ENCODE peak calls at places on chromosomes 3 and 15, in ten cellular contexts. One of them, this sample, is unnamed. For H3K36me3 and H3K27me3, the result is how much of the 10 kb centered on the place peaks cover.

GRCh38 chr3:108106031-108106430 is 15.2 kb upstream of the CD47 start:
- DNase-seq in astrocyte: peak
- DNase-seq in left ventricle myocardium inferior: no peak
- DNase-seq in K562: no peak
- DNase-seq in GM12878: no peak
- DNase-seq in heart left ventricle: no peak
- DNase-seq in BE2C: no peak
- DNase-seq in adrenal gland: no peak
- DNase-seq in small intestine: no peak
- DNase-seq in uterus: no peak
- DNase-seq in this sample: peak

GRCh38 chr3:132545471-132545870 is 51.6 kb upstream of the ACKR4 start:
- DNase-seq in astrocyte: no peak
- DNase-seq in left ventricle myocardium inferior: no peak
- DNase-seq in K562: no peak
- DNase-seq in GM12878: no peak
- DNase-seq in heart left ventricle: no peak
- DNase-seq in BE2C: no peak
- DNase-seq in adrenal gland: no peak
- DNase-seq in small intestine: no peak
- DNase-seq in uterus: no peak
- DNase-seq in this sample: no peak

GRCh38 chr15:50380089-50380488 is 25.1 kb upstream of the GABPB1 start:
- DNase-seq in astrocyte: no peak
- DNase-seq in left ventricle myocardium inferior: no peak
- DNase-seq in K562: no peak
- DNase-seq in GM12878: no peak
- DNase-seq in heart left ventricle: no peak
- DNase-seq in BE2C: no peak
- DNase-seq in adrenal gland: no peak
- DNase-seq in small intestine: no peak
- DNase-seq in uterus: no peak
- DNase-seq in this sample: no peak

GRCh38 chr3:186162221-186162620 is 53.3 kb upstream of the ETV5 start:
- DNase-seq in astrocyte: no peak
- DNase-seq in left ventricle myocardium inferior: no peak
- DNase-seq in K562: no peak
- DNase-seq in GM12878: no peak
- DNase-seq in heart left ventricle: no peak
- DNase-seq in BE2C: no peak
- DNase-seq in adrenal gland: peak
- DNase-seq in small intestine: no peak
- DNase-seq in uterus: no peak
- DNase-seq in this sample: no peak

GRCh38 chr3:182789371-182789770 is 3.9 kb upstream of the ATP11B start:
- DNase-seq in astrocyte: no peak
- DNase-seq in left ventricle myocardium inferior: no peak
- DNase-seq in K562: no peak
- DNase-seq in GM12878: no peak
- DNase-seq in heart left ventricle: no peak
- DNase-seq in BE2C: no peak
- DNase-seq in adrenal gland: no peak
- DNase-seq in small intestine: peak
- DNase-seq in uterus: no peak
- DNase-seq in this sample: no peak

GRCh38 chr3:150371741-150372254 is 36.3 kb upstream of the TSC22D2 start:
- DNase-seq in astrocyte: peak
- DNase-seq in left ventricle myocardium inferior: no peak
- DNase-seq in K562: peak
- DNase-seq in GM12878: no peak
- DNase-seq in heart left ventricle: peak
- DNase-seq in BE2C: no peak
- DNase-seq in adrenal gland: peak
- DNase-seq in small intestine: peak
- DNase-seq in uterus: peak
- DNase-seq in this sample: peak

GRCh38 chr15:90036806-90037509 is 35.8 kb downstream of the ZNF710 start:
- DNase-seq in astrocyte: no peak
- DNase-seq in left ventricle myocardium inferior: no peak
- DNase-seq in K562: no peak
- DNase-seq in GM12878: no peak
- DNase-seq in heart left ventricle: no peak
- DNase-seq in BE2C: no peak
- DNase-seq in adrenal gland: no peak
- DNase-seq in small intestine: no peak
- DNase-seq in uterus: peak
- DNase-seq in this sample: no peak

GRCh38 chr3:151445283-151446001 is 15.4 kb downstream of the IGSF10 start:
- DNase-seq in astrocyte: peak
- DNase-seq in left ventricle myocardium inferior: no peak
- DNase-seq in K562: no peak
- DNase-seq in GM12878: no peak
- DNase-seq in heart left ventricle: no peak
- DNase-seq in BE2C: no peak
- DNase-seq in adrenal gland: no peak
- DNase-seq in small intestine: no peak
- DNase-seq in uterus: no peak
- DNase-seq in this sample: peak

DNA sequence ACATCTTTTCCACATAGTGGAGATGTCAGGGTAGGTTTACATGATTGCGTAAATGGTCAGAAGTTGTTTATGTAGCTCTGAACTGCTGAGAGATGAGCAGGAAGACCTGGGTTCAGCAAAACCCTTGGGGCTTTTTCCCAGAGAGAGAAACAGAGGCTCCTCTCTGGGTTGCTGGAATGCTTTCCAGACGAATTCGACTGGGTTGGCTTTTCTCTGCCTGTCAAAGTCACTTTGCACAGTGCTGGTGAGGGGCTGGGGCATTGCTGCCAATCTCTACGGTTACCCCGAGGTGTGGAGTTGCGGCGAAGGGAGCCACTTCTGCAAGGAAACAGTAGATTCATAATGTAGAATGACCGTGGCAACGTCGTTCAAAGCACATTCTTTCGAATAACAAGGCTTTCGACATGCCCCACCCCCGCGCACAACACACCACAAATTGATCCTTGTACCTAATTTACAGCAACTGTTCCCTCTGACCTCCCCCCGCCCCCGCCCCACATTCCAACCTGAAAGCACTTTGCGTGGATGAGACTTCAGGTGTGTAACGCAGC is 950 bp upstream of the CNTN4 start:
- DNase-seq in astrocyte: no peak
- DNase-seq in left ventricle myocardium inferior: no peak
- DNase-seq in K562: no peak
- DNase-seq in GM12878: no peak
- DNase-seq in heart left ventricle: no peak
- DNase-seq in BE2C: no peak
- DNase-seq in adrenal gland: no peak
- DNase-seq in small intestine: no peak
- DNase-seq in uterus: no peak
- DNase-seq in this sample: no peak
- H3K4me3 ChIP-seq in astrocyte: no peak
- H3K4me3 ChIP-seq in left ventricle myocardium inferior: peak
- H3K4me3 ChIP-seq in K562: no peak
- H3K4me3 ChIP-seq in GM12878: no peak
- H3K4me3 ChIP-seq in heart left ventricle: peak
- H3K4me3 ChIP-seq in BE2C: peak
- H3K4me3 ChIP-seq in adrenal gland: no peak
- H3K4me3 ChIP-seq in small intestine: no peak
- H3K4me3 ChIP-seq in uterus: peak
- H3K4me3 ChIP-seq in this sample: no peak

GRCh38 chr3:47421741-47422649 is 41.2 kb downstream of the PTPN23 start:
- DNase-seq in astrocyte: peak
- DNase-seq in left ventricle myocardium inferior: peak
- DNase-seq in K562: no peak
- DNase-seq in GM12878: no peak
- DNase-seq in heart left ventricle: peak
- DNase-seq in BE2C: peak
- DNase-seq in adrenal gland: peak
- DNase-seq in small intestine: peak
- DNase-seq in uterus: no peak
- DNase-seq in this sample: peak

GRCh38 chr3:47420044-47420430 is 39.2 kb downstream of the PTPN23 start:
- DNase-seq in astrocyte: no peak
- DNase-seq in left ventricle myocardium inferior: no peak
- DNase-seq in K562: no peak
- DNase-seq in GM12878: no peak
- DNase-seq in heart left ventricle: no peak
- DNase-seq in BE2C: no peak
- DNase-seq in adrenal gland: no peak
- DNase-seq in small intestine: no peak
- DNase-seq in uterus: no peak
- DNase-seq in this sample: no peak

GRCh38 chr3:47420511-47421484 is 40.0 kb downstream of the PTPN23 start:
- DNase-seq in astrocyte: peak
- DNase-seq in left ventricle myocardium inferior: peak
- DNase-seq in K562: peak
- DNase-seq in GM12878: peak
- DNase-seq in heart left ventricle: peak
- DNase-seq in BE2C: peak
- DNase-seq in adrenal gland: peak
- DNase-seq in small intestine: peak
- DNase-seq in uterus: peak
- DNase-seq in this sample: peak

GRCh38 chr3:47418167-47419082 is 37.6 kb downstream of the PTPN23 start:
- DNase-seq in astrocyte: no peak
- DNase-seq in left ventricle myocardium inferior: no peak
- DNase-seq in K562: no peak
- DNase-seq in GM12878: no peak
- DNase-seq in heart left ventricle: no peak
- DNase-seq in BE2C: no peak
- DNase-seq in adrenal gland: no peak
- DNase-seq in small intestine: no peak
- DNase-seq in uterus: no peak
- DNase-seq in this sample: no peak

DNA sequence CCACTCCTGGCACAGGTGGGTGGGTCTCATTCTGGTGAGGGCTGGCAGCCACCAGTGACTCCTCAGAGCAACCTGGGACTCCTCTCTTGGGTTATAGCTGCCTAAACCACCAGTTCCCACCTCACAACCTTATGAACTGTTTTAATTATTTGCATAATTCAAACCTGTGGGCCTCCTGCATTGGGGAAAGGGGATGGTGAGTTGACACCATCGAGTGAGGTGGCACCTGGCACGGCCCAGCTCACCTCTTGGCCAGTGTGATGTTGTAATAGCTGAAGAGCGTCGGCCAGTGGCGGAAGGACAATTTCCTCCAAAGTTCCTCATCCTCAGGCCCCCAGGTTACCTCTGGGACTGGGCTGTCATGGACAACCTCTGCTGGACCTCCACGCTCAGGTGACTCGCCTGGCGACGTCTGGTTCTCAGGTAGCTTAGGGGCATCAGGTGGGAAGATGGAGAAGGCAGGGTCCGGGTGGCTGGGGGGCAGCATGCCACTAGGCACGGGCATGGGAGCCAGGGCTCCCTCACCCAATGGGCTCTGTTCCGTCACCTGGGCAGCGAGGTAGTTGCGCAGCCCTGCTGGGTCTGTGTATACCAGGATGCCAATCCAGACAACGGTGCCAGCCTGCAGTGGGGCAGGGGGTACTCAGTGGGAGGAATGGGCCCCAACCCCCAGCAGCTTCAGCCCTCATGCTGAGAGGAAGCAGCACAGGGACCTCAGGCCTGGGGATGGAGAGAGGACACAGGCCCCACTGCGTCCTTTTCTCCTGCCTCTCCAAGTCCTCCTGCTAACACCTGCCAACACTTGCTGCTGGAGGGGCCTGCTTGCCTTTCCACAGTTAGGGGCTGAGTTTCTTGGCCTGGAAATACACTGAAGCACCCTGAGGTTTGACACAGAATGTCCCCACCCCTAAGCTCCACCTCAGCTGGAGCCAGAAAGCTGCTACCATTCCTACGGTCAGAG is 38.5 kb downstream of the PTPN23 start:
- DNase-seq in astrocyte: no peak
- DNase-seq in left ventricle myocardium inferior: no peak
- DNase-seq in K562: no peak
- DNase-seq in GM12878: no peak
- DNase-seq in heart left ventricle: no peak
- DNase-seq in BE2C: no peak
- DNase-seq in adrenal gland: no peak
- DNase-seq in small intestine: no peak
- DNase-seq in uterus: no peak
- DNase-seq in this sample: no peak
- H3K36me3 ChIP-seq in astrocyte: under half
- H3K36me3 ChIP-seq in left ventricle myocardium inferior: half or more
- H3K36me3 ChIP-seq in K562: half or more
- H3K36me3 ChIP-seq in GM12878: under half
- H3K36me3 ChIP-seq in heart left ventricle: under half
- H3K36me3 ChIP-seq in BE2C: under half
- H3K36me3 ChIP-seq in adrenal gland: under half
- H3K36me3 ChIP-seq in small intestine: under half
- H3K36me3 ChIP-seq in uterus: under half
- H3K36me3 ChIP-seq in this sample: under half

GRCh38 chr3:15148614-15149013 is 49.7 kb upstream of the RBSN start:
- DNase-seq in astrocyte: no peak
- DNase-seq in left ventricle myocardium inferior: no peak
- DNase-seq in K562: peak
- DNase-seq in GM12878: no peak
- DNase-seq in heart left ventricle: no peak
- DNase-seq in BE2C: peak
- DNase-seq in adrenal gland: peak
- DNase-seq in small intestine: peak
- DNase-seq in uterus: peak
- DNase-seq in this sample: peak
- H3K27me3 ChIP-seq in astrocyte: under half
- H3K27me3 ChIP-seq in left ventricle myocardium inferior: under half
- H3K27me3 ChIP-seq in K562: under half
- H3K27me3 ChIP-seq in GM12878: under half
- H3K27me3 ChIP-seq in heart left ventricle: under half
- H3K27me3 ChIP-seq in BE2C: under half
- H3K27me3 ChIP-seq in adrenal gland: under half
- H3K27me3 ChIP-seq in small intestine: under half
- H3K27me3 ChIP-seq in uterus: under half
- H3K27me3 ChIP-seq in this sample: under half

GRCh38 chr15:63189955-63190691 is 717 bp downstream of the RAB8B start:
- DNase-seq in astrocyte: no peak
- DNase-seq in left ventricle myocardium inferior: no peak
- DNase-seq in K562: no peak
- DNase-seq in GM12878: no peak
- DNase-seq in heart left ventricle: no peak
- DNase-seq in BE2C: no peak
- DNase-seq in adrenal gland: no peak
- DNase-seq in small intestine: peak
- DNase-seq in uterus: no peak
- DNase-seq in this sample: no peak

GRCh38 chr15:63191895-63192603 is 2.6 kb downstream of the RAB8B start:
- DNase-seq in astrocyte: no peak
- DNase-seq in left ventricle myocardium inferior: no peak
- DNase-seq in K562: no peak
- DNase-seq in GM12878: peak
- DNase-seq in heart left ventricle: no peak
- DNase-seq in BE2C: no peak
- DNase-seq in adrenal gland: no peak
- DNase-seq in small intestine: peak
- DNase-seq in uterus: no peak
- DNase-seq in this sample: no peak

GRCh38 chr15:63188937-63189871 is at the start of gene RAB8B:
- DNase-seq in astrocyte: peak
- DNase-seq in left ventricle myocardium inferior: peak
- DNase-seq in K562: peak
- DNase-seq in GM12878: peak
- DNase-seq in heart left ventricle: peak
- DNase-seq in BE2C: peak
- DNase-seq in adrenal gland: peak
- DNase-seq in small intestine: peak
- DNase-seq in uterus: peak
- DNase-seq in this sample: peak

GRCh38 chr15:63192604-63193206 is 3.3 kb downstream of the RAB8B start:
- DNase-seq in astrocyte: no peak
- DNase-seq in left ventricle myocardium inferior: no peak
- DNase-seq in K562: no peak
- DNase-seq in GM12878: no peak
- DNase-seq in heart left ventricle: no peak
- DNase-seq in BE2C: no peak
- DNase-seq in adrenal gland: no peak
- DNase-seq in small intestine: no peak
- DNase-seq in uterus: no peak
- DNase-seq in this sample: no peak

GRCh38 chr15:63190993-63191392 is 1.6 kb downstream of the RAB8B start:
- DNase-seq in astrocyte: no peak
- DNase-seq in left ventricle myocardium inferior: no peak
- DNase-seq in K562: no peak
- DNase-seq in GM12878: no peak
- DNase-seq in heart left ventricle: no peak
- DNase-seq in BE2C: no peak
- DNase-seq in adrenal gland: no peak
- DNase-seq in small intestine: no peak
- DNase-seq in uterus: no peak
- DNase-seq in this sample: no peak
- H3K4me3 ChIP-seq in astrocyte: peak
- H3K4me3 ChIP-seq in left ventricle myocardium inferior: peak
- H3K4me3 ChIP-seq in K562: peak
- H3K4me3 ChIP-seq in GM12878: peak
- H3K4me3 ChIP-seq in heart left ventricle: peak
- H3K4me3 ChIP-seq in BE2C: no peak
- H3K4me3 ChIP-seq in adrenal gland: no peak
- H3K4me3 ChIP-seq in small intestine: peak
- H3K4me3 ChIP-seq in uterus: peak
- H3K4me3 ChIP-seq in this sample: no peak

This sample was measured in MG63.